ENCODE peak calls at places on chromosomes 13 and 19, in eight cellular contexts. Y, N, I, M, K, L, T and J are unnamed samples.

GRCh38 chr13:32164622-32165268 is 133.2 kb downstream of the FRY start:
- DNase-seq in Y (no peak), N (no peak), I (peak; percentile 53), M (peak; percentile 70), K (no peak), L (peak; percentile 46), T (no peak), J (no peak)

GRCh38 chr13:26128676-26129075 is 76.9 kb upstream of the SHISA2 start:
- DNase-seq in Y (no peak), N (no peak), I (no peak), M (no peak), K (no peak), L (no peak), T (no peak), J (no peak)

GRCh38 chr19:5250127-5250659 is 90.4 kb downstream of the PTPRS start:
- DNase-seq in Y (no peak), N (peak; percentile 53), I (peak; percentile 97), M (no peak), K (peak; percentile 75), L (no peak), T (no peak), J (peak; percentile 72)

GRCh38 chr19:14114439-14114838 is 3.1 kb downstream of the PRKACA start:
- DNase-seq in Y (no peak), N (no peak), I (no peak), M (no peak), K (no peak), L (no peak), T (no peak), J (no peak)

GRCh38 chr19:37505958-37506386 is 767 bp upstream of the ZNF793 start:
- DNase-seq in Y (no peak), N (no peak), I (peak; percentile 6), M (no peak), K (no peak), L (no peak), T (no peak), J (no peak)

GRCh38 chr19:651991-652390 is 11.0 kb downstream of the RNF126 start:
- DNase-seq in Y (no peak), N (no peak), I (no peak), M (no peak), K (no peak), L (no peak), T (no peak), J (no peak)

GRCh38 chr19:9144920-9145319 is 4.7 kb downstream of the ZNF317 start:
- DNase-seq in Y (no peak), N (no peak), I (no peak), M (no peak), K (no peak), L (no peak), T (no peak), J (no peak)

GRCh38 chr19:30535011-30535410 is 162.8 kb downstream of the ZNF536 start:
- DNase-seq in Y (no peak), N (no peak), I (no peak), M (no peak), K (no peak), L (no peak), T (no peak), J (no peak)

GRCh38 chr13:78608254-78608704 is 4.9 kb upstream of the POU4F1 start:
- DNase-seq in Y (no peak), N (no peak), I (no peak), M (no peak), K (no peak), L (peak; percentile 42), T (no peak), J (no peak)

GRCh38 chr13:113796948-113797676 is 38.1 kb downstream of the TMEM255B start:
- DNase-seq in Y (no peak), N (no peak), I (no peak), M (no peak), K (no peak), L (no peak), T (no peak), J (no peak)

GRCh38 chr19:30437869-30438268 is 65.7 kb downstream of the ZNF536 start:
- DNase-seq in Y (no peak), N (no peak), I (no peak), M (no peak), K (no peak), L (no peak), T (no peak), J (no peak)

GRCh38 chr13:83531022-83531421 is 351.3 kb downstream of the SLITRK1 start:
- DNase-seq in Y (no peak), N (no peak), I (no peak), M (no peak), K (no peak), L (no peak), T (no peak), J (no peak)

GRCh38 chr13:49302817-49303216 is 55.1 kb downstream of the CDADC1 start:
- DNase-seq in Y (no peak), N (no peak), I (no peak), M (no peak), K (no peak), L (no peak), T (no peak), J (no peak)

GRCh38 chr13:83515267-83515666 is 367.0 kb downstream of the SLITRK1 start:
- DNase-seq in Y (no peak), N (no peak), I (no peak), M (no peak), K (no peak), L (no peak), T (no peak), J (no peak)

GRCh38 chr13:73922728-73923393 is 211.3 kb downstream of the KLF12 start:
- DNase-seq in Y (no peak), N (no peak), I (no peak), M (no peak), K (no peak), L (peak; percentile 39), T (no peak), J (no peak)

GRCh38 chr13:33797622-33798021 is 20.3 kb upstream of the RFC3 start:
- DNase-seq in Y (peak; percentile 17), N (no peak), I (peak; percentile 21), M (no peak), K (no peak), L (no peak), T (no peak), J (no peak)

GRCh38 chr13:39263531-39263930 is 225.3 kb downstream of the NHLRC3 start:
- DNase-seq in Y (no peak), N (no peak), I (no peak), M (no peak), K (no peak), L (no peak), T (no peak), J (no peak)

GRCh38 chr19:40614595-40615411 is 13.6 kb downstream of the LTBP4 start:
- DNase-seq in Y (peak; percentile 92), N (no peak), I (peak; percentile 92), M (no peak), K (peak; percentile 87), L (peak; percentile 51), T (peak; percentile 85), J (peak; percentile 81)

GRCh38 chr19:12834976-12835757 is 788 bp upstream of the RTBDN start:
- DNase-seq in Y (no peak), N (no peak), I (peak; percentile 34), M (peak; percentile 53), K (no peak), L (peak; percentile 85), T (peak; percentile 30), J (peak; percentile 57)

GRCh38 chr19:18832331-18833140 is 777 bp downstream of the UPF1 start:
- DNase-seq in Y (no peak), N (no peak), I (peak; percentile 67), M (peak; percentile 58), K (no peak), L (peak; percentile 71), T (no peak), J (no peak)

GRCh38 chr13:99419591-99420243 is 81.6 kb upstream of the TM9SF2 start:
- DNase-seq in Y (no peak), N (no peak), I (peak; percentile 0), M (peak; percentile 7), K (no peak), L (no peak), T (no peak), J (peak; percentile 4)
- H3K27me3 ChIP-seq in Y (no peaks in the 10 kb centered on the region), N (no peaks in the 10 kb centered on the region), I (no peaks in the 10 kb centered on the region), M (no peaks in the 10 kb centered on the region), K (peaks cover 85% of the 10 kb centered on the region), L (no peaks in the 10 kb centered on the region), T (no peaks in the 10 kb centered on the region), J (no peaks in the 10 kb centered on the region)

DNA sequence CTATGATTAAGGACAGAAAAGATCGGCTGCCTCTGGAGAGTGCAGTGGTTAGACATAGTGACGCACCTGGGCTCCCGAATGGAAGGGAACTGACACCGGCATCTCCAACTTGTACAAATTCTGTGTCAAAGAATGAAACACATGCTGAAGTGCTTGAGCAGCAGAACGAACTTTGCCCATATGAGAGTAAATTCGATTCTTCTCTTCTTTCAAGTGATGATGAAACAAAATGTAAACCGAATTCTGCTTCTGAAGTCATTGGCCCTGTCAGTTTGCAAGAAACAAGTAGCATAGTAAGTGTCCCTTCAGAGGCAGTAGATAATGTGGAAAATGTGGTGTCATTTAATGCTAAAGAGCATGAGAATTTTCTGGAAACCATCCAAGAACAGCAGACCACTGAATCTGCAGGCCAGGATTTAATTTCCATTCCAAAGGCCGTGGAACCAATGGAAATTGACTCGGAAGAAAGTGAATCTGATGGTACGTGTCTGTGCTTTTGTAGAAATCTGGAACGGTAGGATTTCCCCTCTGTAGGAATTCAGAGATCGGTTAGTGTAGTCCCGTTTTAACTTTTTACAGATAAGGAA is 16.9 kb downstream of the ERCC5 start:
- DNase-seq in Y (no peak), N (no peak), I (no peak), M (no peak), K (no peak), L (no peak), T (no peak), J (no peak)
- H3K4me3 ChIP-seq in Y (no peak overlapping the region), N (no peak overlapping the region), I (no peak overlapping the region), M (no peak overlapping the region), K (no peak overlapping the region), L (no peak overlapping the region), T (no peak overlapping the region), J (no peak overlapping the region)

GRCh38 chr13:112062619-112063308 is 4.2 kb upstream of the SOX1 start:
- DNase-seq in Y (no peak), N (no peak), I (no peak), M (no peak), K (no peak), L (peak; percentile 76), T (no peak), J (no peak)
- H3K27me3 ChIP-seq in Y (no peaks in the 10 kb centered on the region), N (peaks cover 3% of the 10 kb centered on the region), I (peaks cover 89% of the 10 kb centered on the region), M (peaks cover 91% of the 10 kb centered on the region), K (peaks cover 100% of the 10 kb centered on the region), L (peaks cover 82% of the 10 kb centered on the region), T (no peaks in the 10 kb centered on the region), J (peaks cover 3% of the 10 kb centered on the region)

DNA sequence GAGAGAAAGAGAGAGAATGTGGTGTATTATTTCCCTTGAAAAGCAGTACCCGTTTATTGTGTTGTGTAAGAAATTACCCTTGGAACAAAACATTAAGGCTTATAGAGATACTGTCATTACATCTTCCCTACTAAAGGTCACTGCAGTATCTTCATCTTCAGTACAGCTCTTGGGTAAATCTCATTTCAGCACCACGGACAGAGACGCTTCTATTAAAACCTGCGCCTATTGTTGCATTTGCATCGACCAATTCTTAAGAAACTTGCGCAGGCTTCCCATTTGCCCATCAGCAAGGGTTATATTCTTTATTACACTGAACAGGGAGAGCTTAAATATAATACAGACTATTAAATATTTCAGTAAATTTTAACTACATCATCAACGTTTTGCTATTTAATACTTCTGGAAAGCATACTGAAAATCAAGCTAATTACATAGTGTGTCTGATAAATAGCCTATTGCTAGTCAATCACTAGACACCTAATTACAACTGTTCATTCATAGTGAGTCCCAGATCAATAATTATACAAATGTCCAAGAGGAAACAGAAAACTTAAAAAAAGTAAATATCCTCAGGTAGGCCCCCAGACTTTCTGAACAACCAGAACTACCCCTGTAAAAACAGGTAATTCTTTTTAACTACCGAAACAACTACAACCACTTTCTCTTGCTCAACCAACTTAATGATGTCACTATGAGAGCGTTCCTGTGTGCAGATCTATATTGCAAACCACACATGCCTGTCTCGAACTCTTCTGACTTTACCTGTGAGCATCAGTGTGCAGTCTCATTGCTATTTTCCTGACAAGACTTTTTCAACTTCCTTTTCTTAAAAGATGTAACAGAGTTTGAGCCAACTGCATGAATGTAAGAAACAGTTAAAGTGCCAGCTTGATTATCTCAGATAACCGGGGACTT is 350.5 kb downstream of the LIG4 start:
- DNase-seq in Y (peak; percentile 14), N (no peak), I (peak; percentile 5), M (no peak), K (no peak), L (peak; percentile 29), T (no peak), J (no peak)
- H3K4me3 ChIP-seq in Y (no peak overlapping the region), N (no peak overlapping the region), I (no peak overlapping the region), M (no peak overlapping the region), K (no peak overlapping the region), L (peak overlapping the region; percentile 59), T (no peak overlapping the region), J (no peak overlapping the region)